ENCODE peak calls at places on chromosomes 1 and 21, in six cellular contexts. One of them, this sample, is unnamed.

GRCh38 chr21:16211339-16212303 is 481.8 kb downstream of the USP25 start:
- DNase-seq in H1: no peak
- DNase-seq in GM12878: no peak
- DNase-seq in A549: no peak
- DNase-seq in K562: no peak
- DNase-seq in HepG2: no peak
- DNase-seq in this sample: no peak

GRCh38 chr1:31587720-31588423 is 11.6 kb downstream of the TINAGL1 start:
- DNase-seq in K562: peak; percentile 43
- DNase-seq in H1: peak; percentile 91
- DNase-seq in GM12878: no peak
- DNase-seq in A549: peak; percentile 66
- DNase-seq in HepG2: peak; percentile 40
- DNase-seq in this sample: peak; percentile 94

GRCh38 chr1:42692461-42692860 is 10.2 kb downstream of the YBX1 start:
- DNase-seq in H1: no peak
- DNase-seq in GM12878: no peak
- DNase-seq in HepG2: no peak
- DNase-seq in A549: no peak
- DNase-seq in K562: no peak
- DNase-seq in this sample: no peak

GRCh38 chr1:192104852-192105251 is 53.4 kb upstream of the RGS18 start:
- DNase-seq in HepG2: no peak
- DNase-seq in K562: no peak
- DNase-seq in GM12878: no peak
- DNase-seq in A549: no peak
- DNase-seq in H1: no peak
- DNase-seq in this sample: no peak

GRCh38 chr1:27628712-27629111 is 6.3 kb downstream of the FGR start:
- DNase-seq in K562: no peak
- DNase-seq in HepG2: no peak
- DNase-seq in H1: no peak
- DNase-seq in A549: no peak
- DNase-seq in GM12878: no peak
- DNase-seq in this sample: peak; percentile 60

GRCh38 chr1:29256979-29257804 is 20.9 kb downstream of the PTPRU start:
- DNase-seq in H1: no peak
- DNase-seq in GM12878: no peak
- DNase-seq in K562: no peak
- DNase-seq in HepG2: no peak
- DNase-seq in A549: peak; percentile 33
- DNase-seq in this sample: peak; percentile 63

GRCh38 chr1:167430134-167430848 is 88.0 kb downstream of the CD247 start:
- DNase-seq in HepG2: no peak
- DNase-seq in GM12878: no peak
- DNase-seq in A549: no peak
- DNase-seq in K562: no peak
- DNase-seq in H1: peak; percentile 68
- DNase-seq in this sample: no peak

GRCh38 chr1:65177457-65177856 is 29.5 kb downstream of the AK4 start:
- DNase-seq in GM12878: no peak
- DNase-seq in K562: no peak
- DNase-seq in A549: no peak
- DNase-seq in HepG2: no peak
- DNase-seq in H1: no peak
- DNase-seq in this sample: no peak

GRCh38 chr1:19646771-19647319 is 2.7 kb downstream of the NBL1 start:
- DNase-seq in GM12878: no peak
- DNase-seq in A549: no peak
- DNase-seq in H1: no peak
- DNase-seq in K562: no peak
- DNase-seq in HepG2: no peak
- DNase-seq in this sample: no peak

GRCh38 chr1:40662151-40662550 is 3.3 kb downstream of the RIMS3 start:
- DNase-seq in A549: no peak
- DNase-seq in H1: no peak
- DNase-seq in K562: no peak
- DNase-seq in GM12878: no peak
- DNase-seq in HepG2: no peak
- DNase-seq in this sample: no peak

GRCh38 chr1:234231061-234231892 is 142.0 kb upstream of the COA6 start:
- DNase-seq in A549: no peak
- DNase-seq in HepG2: no peak
- DNase-seq in H1: peak; percentile 82
- DNase-seq in K562: peak; percentile 69
- DNase-seq in GM12878: no peak
- DNase-seq in this sample: no peak

GRCh38 chr1:247407180-247407616 is 8.8 kb upstream of the NLRP3 start:
- DNase-seq in K562: no peak
- DNase-seq in HepG2: no peak
- DNase-seq in A549: no peak
- DNase-seq in H1: no peak
- DNase-seq in GM12878: peak; percentile 85
- DNase-seq in this sample: no peak

GRCh38 chr1:18229620-18230019 is 122.0 kb downstream of the IGSF21 start:
- DNase-seq in H1: no peak
- DNase-seq in GM12878: no peak
- DNase-seq in A549: no peak
- DNase-seq in HepG2: no peak
- DNase-seq in K562: no peak
- DNase-seq in this sample: no peak

GRCh38 chr1:223747838-223748335 is 35.5 kb downstream of the CAPN2 start:
- DNase-seq in K562: no peak
- DNase-seq in GM12878: no peak
- DNase-seq in HepG2: no peak
- DNase-seq in A549: peak; percentile 61
- DNase-seq in H1: no peak
- DNase-seq in this sample: no peak

GRCh38 chr1:59316497-59317128 is 19.7 kb downstream of the FGGY start:
- DNase-seq in K562: no peak
- DNase-seq in H1: no peak
- DNase-seq in A549: no peak
- DNase-seq in GM12878: peak; percentile 39
- DNase-seq in HepG2: no peak
- DNase-seq in this sample: no peak

GRCh38 chr1:247387500-247387899 is 28.5 kb upstream of the NLRP3 start:
- DNase-seq in H1: no peak
- DNase-seq in A549: no peak
- DNase-seq in K562: no peak
- DNase-seq in GM12878: no peak
- DNase-seq in HepG2: no peak
- DNase-seq in this sample: no peak

GRCh38 chr1:58779837-58780585 is 3.8 kb downstream of the JUN start:
- DNase-seq in A549: peak; percentile 77
- DNase-seq in GM12878: no peak
- DNase-seq in K562: no peak
- DNase-seq in HepG2: peak; percentile 33
- DNase-seq in H1: no peak
- DNase-seq in this sample: no peak

GRCh38 chr1:238377280-238377919 is 486.7 kb upstream of the ZP4 start:
- DNase-seq in H1: no peak
- DNase-seq in K562: no peak
- DNase-seq in A549: no peak
- DNase-seq in HepG2: no peak
- DNase-seq in GM12878: no peak
- DNase-seq in this sample: no peak

GRCh38 chr1:108017698-108018097 is 52.7 kb upstream of the VAV3 start:
- DNase-seq in GM12878: no peak
- DNase-seq in K562: no peak
- DNase-seq in H1: no peak
- DNase-seq in A549: no peak
- DNase-seq in HepG2: no peak
- DNase-seq in this sample: no peak

GRCh38 chr1:9437931-9438330 is 101.3 kb upstream of the SLC25A33 start:
- DNase-seq in K562: no peak
- DNase-seq in H1: no peak
- DNase-seq in A549: no peak
- DNase-seq in HepG2: no peak
- DNase-seq in GM12878: no peak
- DNase-seq in this sample: no peak

GRCh38 chr1:46131093-46131492 is 1.3 kb downstream of the PIK3R3 start:
- DNase-seq in A549: no peak
- DNase-seq in GM12878: no peak
- DNase-seq in K562: no peak
- DNase-seq in H1: no peak
- DNase-seq in HepG2: no peak
- DNase-seq in this sample: no peak

GRCh38 chr1:224739997-224740687 is 124.0 kb downstream of the CNIH3 start:
- DNase-seq in GM12878: peak; percentile 90
- DNase-seq in A549: no peak
- DNase-seq in HepG2: no peak
- DNase-seq in H1: no peak
- DNase-seq in K562: no peak
- DNase-seq in this sample: no peak

GRCh38 chr1:119631433-119632102 is 16.5 kb downstream of the ZNF697 start:
- DNase-seq in A549: no peak
- DNase-seq in GM12878: no peak
- DNase-seq in HepG2: peak; percentile 88
- DNase-seq in H1: peak; percentile 67
- DNase-seq in K562: no peak
- DNase-seq in this sample: peak; percentile 96
- TF ChIP-seq CHD2 in A549: no peak
- TF ChIP-seq CHD2 in GM12878: no peak
- TF ChIP-seq CHD2 in HepG2: no peak
- TF ChIP-seq CHD2 in H1: no peak
- TF ChIP-seq CHD2 in K562: no peak
- TF ChIP-seq CHD2 in this sample: peak; percentile 88

GRCh38 chr1:44714944-44715571 is 15.9 kb downstream of the RNU5D-1 start:
- DNase-seq in A549: peak; percentile 75
- DNase-seq in GM12878: peak; percentile 71
- DNase-seq in HepG2: peak; percentile 72
- DNase-seq in H1: peak; percentile 82
- DNase-seq in K562: peak; percentile 85
- DNase-seq in this sample: peak; percentile 83
- TF ChIP-seq RFX5 in A549: no peak
- TF ChIP-seq RFX5 in GM12878: no peak
- TF ChIP-seq RFX5 in HepG2: no peak
- TF ChIP-seq RFX5 in H1: no peak
- TF ChIP-seq RFX5 in K562: no peak
- TF ChIP-seq RFX5 in this sample: no peak

GRCh38 chr1:173663159-173663558 is 6.5 kb downstream of the ANKRD45 start:
- DNase-seq in HepG2: no peak
- DNase-seq in A549: no peak
- DNase-seq in K562: no peak
- DNase-seq in GM12878: no peak
- DNase-seq in H1: no peak
- DNase-seq in this sample: no peak
- TF ChIP-seq CHD2 in HepG2: no peak
- TF ChIP-seq CHD2 in A549: no peak
- TF ChIP-seq CHD2 in K562: no peak
- TF ChIP-seq CHD2 in GM12878: no peak
- TF ChIP-seq CHD2 in H1: no peak
- TF ChIP-seq CHD2 in this sample: no peak

DNA sequence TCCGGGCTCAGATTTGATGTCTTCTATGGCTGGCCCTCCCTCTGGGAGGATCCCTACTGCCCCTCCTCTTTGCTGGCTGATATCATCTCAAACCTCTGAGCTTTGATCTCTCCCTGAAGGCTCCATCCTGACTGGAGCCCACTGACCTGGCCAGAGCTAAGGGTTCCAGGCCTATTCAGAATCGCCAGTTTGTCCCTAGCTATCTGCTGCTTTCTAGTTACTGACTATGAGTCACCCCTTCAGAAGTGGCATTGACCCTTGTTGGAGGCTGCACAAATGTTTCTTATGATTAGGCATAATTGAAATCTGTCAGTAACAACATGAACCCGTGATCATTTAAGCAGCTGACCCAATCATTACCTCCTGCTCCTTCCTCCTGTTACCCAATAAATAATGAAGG is 87.1 kb downstream of the ABCA4 start:
- DNase-seq in A549: no peak
- DNase-seq in K562: no peak
- DNase-seq in H1: no peak
- DNase-seq in GM12878: no peak
- DNase-seq in HepG2: peak; percentile 95
- DNase-seq in this sample: no peak
- TF ChIP-seq RFX5 in A549: no peak
- TF ChIP-seq RFX5 in K562: no peak
- TF ChIP-seq RFX5 in H1: no peak
- TF ChIP-seq RFX5 in GM12878: no peak
- TF ChIP-seq RFX5 in HepG2: no peak
- TF ChIP-seq RFX5 in this sample: no peak

DNA sequence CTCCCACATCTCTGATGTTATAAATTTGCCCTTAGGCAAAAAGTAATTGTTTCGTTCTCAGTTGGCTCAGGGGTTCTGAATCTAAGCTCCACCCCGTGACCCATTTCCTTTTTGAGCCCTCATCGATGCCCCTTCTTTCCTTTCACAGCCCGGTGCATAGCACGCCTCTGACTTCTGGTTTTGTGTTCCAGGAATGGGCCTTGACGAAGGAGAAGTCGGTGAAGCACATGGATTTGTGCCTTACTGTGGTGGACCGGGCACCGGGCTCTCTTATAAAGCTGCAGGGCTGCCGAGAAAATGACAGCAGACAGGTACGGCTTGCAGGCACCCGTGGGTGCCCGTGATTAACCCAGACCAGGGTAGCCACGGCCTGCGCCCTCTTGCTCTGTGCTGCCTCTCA is 151.9 kb downstream of the PGBD5 start:
- DNase-seq in A549: no peak
- DNase-seq in GM12878: no peak
- DNase-seq in HepG2: no peak
- DNase-seq in H1: no peak
- DNase-seq in K562: no peak
- DNase-seq in this sample: no peak
- TF ChIP-seq CHD2 in A549: no peak
- TF ChIP-seq CHD2 in GM12878: no peak
- TF ChIP-seq CHD2 in HepG2: no peak
- TF ChIP-seq CHD2 in H1: no peak
- TF ChIP-seq CHD2 in K562: no peak
- TF ChIP-seq CHD2 in this sample: no peak

GRCh38 chr1:245241506-245242130 is 86.8 kb downstream of the KIF26B start:
- DNase-seq in GM12878: no peak
- DNase-seq in HepG2: no peak
- DNase-seq in H1: no peak
- DNase-seq in K562: no peak
- DNase-seq in A549: no peak
- DNase-seq in this sample: no peak
- TF ChIP-seq RFX5 in GM12878: no peak
- TF ChIP-seq RFX5 in HepG2: no peak
- TF ChIP-seq RFX5 in H1: no peak
- TF ChIP-seq RFX5 in K562: no peak
- TF ChIP-seq RFX5 in A549: no peak
- TF ChIP-seq RFX5 in this sample: no peak